ENCODE peak calls at places on chromosomes 5 and 9, in five cellular contexts. J is hippocampal formation, P is tibial nerve, G is erythroblast, K is uterus. V is an unnamed sample.
A peak's percentile ranks its signal among the peaks of the same experiment; 100 is the strongest.

GRCh38 chr5:37799865-37800421 is 39.9 kb downstream of the GDNF start:
- DNase-seq in J (no peak), P (no peak), G (no peak), K (no peak), V (no peak)

GRCh38 chr5:68757813-68758212 is 336.0 kb upstream of the SLC30A5 start:
- DNase-seq in J (no peak), P (no peak), G (no peak), K (no peak), V (no peak)

GRCh38 chr5:58582004-58582403 is 871 bp upstream of the RAB3C start:
- DNase-seq in J (no peak), P (no peak), G (peak; percentile 16), K (no peak), V (no peak)

GRCh38 chr9:35618854-35619799 is 914 bp upstream of the CD72 start:
- DNase-seq in J (no peak), P (no peak), G (no peak), K (no peak), V (no peak)

GRCh38 chr5:8831854-8832253 is 714.0 kb downstream of the SEMA5A start:
- DNase-seq in J (no peak), P (no peak), G (no peak), K (no peak), V (no peak)

GRCh38 chr5:127428748-127429147 is 88.7 kb upstream of the PRRC1 start:
- DNase-seq in J (peak; percentile 77), P (no peak), G (peak; percentile 59), K (no peak), V (no peak)

GRCh38 chr5:138969323-138970013 is 94.3 kb upstream of the LRRTM2 start:
- DNase-seq in J (no peak), P (no peak), G (no peak), K (no peak), V (no peak)

GRCh38 chr9:2159521-2160417 is 144.6 kb downstream of the SMARCA2 start:
- DNase-seq in J (peak; percentile 52), P (no peak), G (no peak), K (no peak), V (no peak)

GRCh38 chr5:120405923-120406322 is 58.2 kb upstream of the PRR16 start:
- DNase-seq in J (no peak), P (no peak), G (no peak), K (no peak), V (no peak)

GRCh38 chr5:37090123-37090726 is 159.0 kb downstream of the CPLANE1 start:
- DNase-seq in J (no peak), P (no peak), G (peak; percentile 13), K (no peak), V (no peak)

GRCh38 chr5:177427919-177428573 is 1.6 kb downstream of the GRK6 start:
- DNase-seq in J (no peak), P (no peak), G (peak; percentile 91), K (no peak), V (no peak)

GRCh38 chr9:80649001-80649420 is 1040.3 kb downstream of the TLE1 start:
- DNase-seq in J (no peak), P (peak; percentile 36), G (no peak), K (peak; percentile 52), V (peak; percentile 48)

GRCh38 chr5:180494510-180495181 is 467 bp downstream of the CNOT6 start:
- DNase-seq in J (peak; percentile 24), P (peak; percentile 26), G (peak; percentile 76), K (no peak), V (peak; percentile 69)